ENCODE peak calls at places on chromosomes 13 and 19, in five cellular contexts. R is heart right ventricle; U is CD8-positive, alpha-beta memory T cell; T is uterus; B is upper lobe of right lung. G is an unnamed sample.

GRCh38 chr19:56538761-56539263 is at the start of gene ZFP28:
- DNase-seq in U (no peak), R (peak; percentile 85), T (peak; percentile 76), B (peak; percentile 90), G (peak; percentile 92)

GRCh38 chr13:49877629-49878218 is 58.4 kb downstream of the SPRYD7 start:
- DNase-seq in U (no peak), R (no peak), T (no peak), B (no peak), G (no peak)

GRCh38 chr13:113898391-113898790 is 34.5 kb upstream of the GAS6 start:
- DNase-seq in T (peak; percentile 8), B (no peak), U (no peak), R (no peak), G (peak; percentile 35)

GRCh38 chr13:80685942-80686341 is 345.0 kb upstream of the SPRY2 start:
- DNase-seq in U (no peak), T (no peak), B (no peak), R (no peak), G (no peak)

GRCh38 chr13:33213024-33213795 is 72.3 kb downstream of the STARD13 start:
- DNase-seq in U (no peak), R (no peak), B (no peak), T (no peak), G (no peak)

GRCh38 chr19:48991823-48992570 is 1.1 kb downstream of the GYS1 start:
- DNase-seq in R (peak; percentile 74), B (no peak), U (no peak), T (peak; percentile 52), G (peak; percentile 85)

GRCh38 chr13:49649244-49649962 is 21.1 kb downstream of the ARL11 start:
- DNase-seq in R (no peak), B (no peak), U (no peak), T (no peak), G (no peak)

GRCh38 chr19:23810496-23810895 is 51.8 kb upstream of the ZNF681 start:
- DNase-seq in U (no peak), T (no peak), B (no peak), R (no peak), G (no peak)

GRCh38 chr13:77326905-77327604 is at the start of gene MYCBP2:
- DNase-seq in B (peak; percentile 98), U (peak; percentile 97), R (peak; percentile 98), T (peak; percentile 97), G (peak; percentile 98)

GRCh38 chr13:49976314-49977258 is 20.3 kb upstream of the TRIM13 start:
- DNase-seq in R (peak; percentile 57), B (peak; percentile 76), T (peak; percentile 44), U (peak; percentile 61), G (peak; percentile 89)

GRCh38 chr13:70171151-70171550 is 62.9 kb upstream of the KLHL1 start:
- DNase-seq in R (no peak), T (no peak), B (no peak), U (no peak), G (no peak)

GRCh38 chr13:59734393-59734792 is 429.3 kb downstream of the DIAPH3 start:
- DNase-seq in R (no peak), U (no peak), B (no peak), T (no peak), G (no peak)

GRCh38 chr13:102847272-102848234 is 1.7 kb downstream of the ERCC5 start:
- DNase-seq in U (peak; percentile 37), B (no peak), T (no peak), R (no peak), G (no peak)

GRCh38 chr19:5789886-5790572 is 934 bp downstream of the DUS3L start:
- DNase-seq in T (no peak), U (no peak), R (no peak), B (no peak), G (no peak)
- H3K4me3 ChIP-seq in T (peak overlapping the region; percentile 90), U (peak overlapping the region; percentile 95), R (peak overlapping the region; percentile 71), B (peak overlapping the region; percentile 85), G (no peak overlapping the region)

DNA sequence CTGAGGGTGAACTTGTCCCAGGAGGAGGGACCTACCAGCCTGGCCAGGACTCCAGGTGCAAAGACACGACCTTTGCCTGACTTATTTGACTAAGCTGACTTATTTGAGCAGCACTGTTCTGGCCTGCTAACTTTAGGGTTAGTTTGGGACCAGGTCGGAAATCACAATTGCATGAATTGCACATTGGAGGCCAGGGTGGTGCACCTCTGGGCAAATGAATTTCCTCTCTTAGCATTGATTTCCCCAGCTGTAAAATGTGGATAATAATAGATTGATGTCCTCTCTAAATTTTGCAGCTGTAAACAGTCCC is 1.4 kb upstream of the BST2 start:
- DNase-seq in B (no peak), U (no peak), R (no peak), T (no peak), G (no peak)
- H3K27ac ChIP-seq in B (peak overlapping the region; percentile 76), U (peak overlapping the region; percentile 86), R (peak overlapping the region; percentile 89), T (peak overlapping the region; percentile 87), G (no peak overlapping the region)

GRCh38 chr13:37211542-37211941 is 106.1 kb upstream of the CSNK1A1L start:
- DNase-seq in B (no peak), R (no peak), T (no peak), U (no peak), G (no peak)

GRCh38 chr13:37209621-37210020 is 104.2 kb upstream of the CSNK1A1L start:
- DNase-seq in B (no peak), U (no peak), R (no peak), T (no peak), G (no peak)

GRCh38 chr13:37202264-37202663 is 96.8 kb upstream of the CSNK1A1L start:
- DNase-seq in B (no peak), R (no peak), U (no peak), T (no peak), G (no peak)

GRCh38 chr13:37208052-37208451 is 102.6 kb upstream of the CSNK1A1L start:
- DNase-seq in T (no peak), B (no peak), U (no peak), R (no peak), G (no peak)

DNA sequence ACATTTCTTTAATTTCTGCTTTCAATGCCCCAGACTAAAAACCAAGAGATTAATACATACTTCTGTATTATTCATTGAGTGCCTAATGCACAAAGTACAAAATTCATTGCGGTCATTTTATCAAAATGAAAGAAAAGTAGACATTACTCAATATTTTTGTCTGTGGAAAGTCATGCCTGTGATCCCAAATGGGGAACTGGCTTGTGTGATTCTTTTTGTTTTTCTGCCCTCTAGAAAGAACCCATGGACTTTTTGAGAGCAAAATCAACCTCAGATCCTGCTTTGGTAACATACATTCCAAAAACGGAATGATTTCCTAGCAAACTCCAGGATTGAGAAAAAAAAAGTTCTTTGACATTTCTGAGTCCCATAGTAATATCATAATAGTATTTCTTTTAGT is 102.2 kb upstream of the CSNK1A1L start:
- DNase-seq in B (no peak), T (no peak), U (no peak), R (no peak), G (no peak)
- H3K4me3 ChIP-seq in B (no peak overlapping the region), T (no peak overlapping the region), U (no peak overlapping the region), R (no peak overlapping the region), G (no peak overlapping the region)

DNA sequence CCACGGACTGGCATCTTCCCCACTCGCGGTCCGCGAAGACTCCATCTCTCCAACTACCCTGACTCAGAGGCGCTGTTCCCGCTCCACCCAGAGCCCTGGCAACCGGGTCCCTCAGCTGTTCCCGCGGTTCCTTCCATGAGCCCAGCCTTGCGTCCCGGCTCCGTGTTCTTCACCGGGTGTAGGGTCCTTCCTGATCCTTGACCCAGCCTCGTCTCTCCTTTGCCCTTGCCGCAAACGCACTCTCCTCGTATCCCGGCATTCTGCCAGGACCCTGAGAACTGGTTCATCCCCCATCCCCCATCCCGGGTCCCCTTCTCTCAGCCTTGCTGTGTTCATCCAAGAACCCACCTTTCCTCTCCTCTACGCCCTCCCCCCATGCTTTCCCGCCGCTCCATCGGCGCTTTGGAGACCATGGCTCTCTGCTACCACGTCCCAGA is 705 bp downstream of the ICAM5 start:
- DNase-seq in T (no peak), R (no peak), B (no peak), U (no peak), G (no peak)
- H3K27ac ChIP-seq in T (no peak overlapping the region), R (no peak overlapping the region), B (no peak overlapping the region), U (peak overlapping the region; percentile 69), G (no peak overlapping the region)

DNA sequence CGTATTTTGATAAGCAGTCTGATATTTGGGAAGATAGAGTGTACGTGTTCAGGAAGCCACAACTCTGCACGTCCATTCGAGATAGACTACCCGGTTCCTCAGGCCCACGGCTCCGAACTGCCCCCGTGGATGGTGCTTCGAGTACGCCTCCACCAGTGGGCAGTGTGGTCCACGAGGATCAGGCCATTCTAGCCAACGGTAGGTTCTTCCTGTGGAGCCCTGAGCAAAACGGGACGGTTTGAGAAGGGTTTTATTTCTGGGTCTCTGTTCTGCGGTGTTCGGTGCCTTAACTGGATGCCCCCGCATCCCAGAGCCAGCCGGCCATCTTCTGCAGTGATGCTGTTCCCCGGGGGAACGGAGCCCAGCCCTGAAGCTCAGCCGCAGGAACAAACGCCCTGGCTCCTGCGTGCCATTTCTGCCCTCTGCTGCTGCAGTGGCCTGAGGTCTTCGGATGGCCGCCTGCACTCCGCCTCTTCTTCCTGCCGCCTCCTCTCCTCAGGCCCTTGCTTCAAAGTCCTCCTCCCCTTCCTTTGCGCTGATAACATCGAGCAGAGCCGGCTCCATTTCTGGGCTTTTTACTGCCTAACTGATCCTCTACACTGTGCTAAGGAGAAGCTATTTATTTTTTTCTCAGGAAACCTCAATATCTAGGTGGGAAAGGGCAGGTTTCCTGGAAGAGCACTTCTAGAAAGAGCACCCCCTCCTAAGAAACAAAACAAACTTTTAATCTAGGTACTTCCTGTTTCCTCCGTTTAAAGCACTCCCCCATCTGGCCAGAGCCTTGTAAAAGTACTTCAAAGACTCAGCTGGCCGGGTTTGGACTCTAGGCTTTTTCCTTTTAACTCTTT is 36.2 kb upstream of the SLC46A3 start:
- DNase-seq in T (no peak), U (no peak), B (no peak), R (peak; percentile 71), G (no peak)
- H3K4me3 ChIP-seq in T (peak overlapping the region; percentile 7), U (peak overlapping the region; percentile 11), B (peak overlapping the region; percentile 28), R (peak overlapping the region; percentile 29), G (no peak overlapping the region)

G was measured in aorta.